ENCODE peak calls at places on chromosome 19, in seven cellular contexts. One of them, this sample, is unnamed.
A peak's percentile ranks its signal among the peaks of the same experiment; 100 is the strongest.

GRCh38 chr19:16520986-16521624 is 21.1 kb downstream of the CHERP start:
- DNase-seq in AG10803: no peak
- DNase-seq in SK-N-SH: peak; percentile 33
- DNase-seq in fibroblast of mammary gland: no peak
- DNase-seq in cardiac fibroblast: no peak
- DNase-seq in pancreas: no peak
- DNase-seq in heart right ventricle: no peak
- DNase-seq in this sample: no peak

GRCh38 chr19:6812612-6813011 is 40.1 kb downstream of the VAV1 start:
- DNase-seq in SK-N-SH: no peak
- DNase-seq in fibroblast of mammary gland: no peak
- DNase-seq in heart right ventricle: no peak
- DNase-seq in pancreas: no peak
- DNase-seq in AG10803: no peak
- DNase-seq in cardiac fibroblast: no peak
- DNase-seq in this sample: no peak

GRCh38 chr19:45815501-45816216 is 551 bp upstream of the RSPH6A start:
- DNase-seq in cardiac fibroblast: no peak
- DNase-seq in AG10803: no peak
- DNase-seq in pancreas: no peak
- DNase-seq in fibroblast of mammary gland: no peak
- DNase-seq in heart right ventricle: peak; percentile 36
- DNase-seq in SK-N-SH: peak; percentile 62
- DNase-seq in this sample: no peak

GRCh38 chr19:10219678-10220077 is 11.5 kb downstream of the S1PR2 start:
- DNase-seq in AG10803: peak; percentile 43
- DNase-seq in fibroblast of mammary gland: peak; percentile 52
- DNase-seq in pancreas: no peak
- DNase-seq in cardiac fibroblast: peak; percentile 52
- DNase-seq in SK-N-SH: no peak
- DNase-seq in heart right ventricle: no peak
- DNase-seq in this sample: peak; percentile 49

GRCh38 chr19:17755977-17756670 is 4.8 kb downstream of the FCHO1 start:
- DNase-seq in pancreas: peak; percentile 44
- DNase-seq in AG10803: no peak
- DNase-seq in heart right ventricle: no peak
- DNase-seq in cardiac fibroblast: peak; percentile 64
- DNase-seq in SK-N-SH: peak; percentile 78
- DNase-seq in fibroblast of mammary gland: peak; percentile 32
- DNase-seq in this sample: peak; percentile 56

GRCh38 chr19:16825312-16826168 is 3.7 kb upstream of the SIN3B start:
- DNase-seq in AG10803: no peak
- DNase-seq in SK-N-SH: peak; percentile 33
- DNase-seq in cardiac fibroblast: peak; percentile 73
- DNase-seq in heart right ventricle: peak; percentile 70
- DNase-seq in fibroblast of mammary gland: peak; percentile 87
- DNase-seq in pancreas: peak; percentile 45
- DNase-seq in this sample: peak; percentile 71

GRCh38 chr19:16868423-16869130 is 20.2 kb upstream of the F2RL3 start:
- DNase-seq in pancreas: no peak
- DNase-seq in AG10803: no peak
- DNase-seq in cardiac fibroblast: no peak
- DNase-seq in fibroblast of mammary gland: no peak
- DNase-seq in heart right ventricle: no peak
- DNase-seq in SK-N-SH: no peak
- DNase-seq in this sample: no peak

GRCh38 chr19:14337510-14337909 is 43.7 kb upstream of the ADGRE5 start:
- DNase-seq in SK-N-SH: peak; percentile 65
- DNase-seq in AG10803: no peak
- DNase-seq in cardiac fibroblast: no peak
- DNase-seq in heart right ventricle: no peak
- DNase-seq in fibroblast of mammary gland: peak; percentile 35
- DNase-seq in pancreas: no peak
- DNase-seq in this sample: peak; percentile 26

GRCh38 chr19:32063601-32064000 is 281.8 kb upstream of the ZNF507 start:
- DNase-seq in fibroblast of mammary gland: no peak
- DNase-seq in heart right ventricle: peak; percentile 63
- DNase-seq in pancreas: no peak
- DNase-seq in SK-N-SH: no peak
- DNase-seq in AG10803: no peak
- DNase-seq in cardiac fibroblast: no peak
- DNase-seq in this sample: no peak

GRCh38 chr19:3450796-3451411 is 29.4 kb downstream of the SMIM24 start:
- DNase-seq in AG10803: peak; percentile 99
- DNase-seq in heart right ventricle: peak; percentile 71
- DNase-seq in pancreas: no peak
- DNase-seq in cardiac fibroblast: peak; percentile 99
- DNase-seq in SK-N-SH: no peak
- DNase-seq in fibroblast of mammary gland: peak; percentile 100
- DNase-seq in this sample: peak; percentile 100

GRCh38 chr19:28878862-28879566 is 333.9 kb downstream of the UQCRFS1 start:
- DNase-seq in cardiac fibroblast: peak; percentile 83
- DNase-seq in AG10803: peak; percentile 74
- DNase-seq in fibroblast of mammary gland: peak; percentile 75
- DNase-seq in pancreas: peak; percentile 67
- DNase-seq in heart right ventricle: peak; percentile 61
- DNase-seq in SK-N-SH: peak; percentile 62
- DNase-seq in this sample: peak; percentile 84

GRCh38 chr19:6580313-6580712 is 10.6 kb downstream of the CD70 start:
- DNase-seq in AG10803: peak; percentile 51
- DNase-seq in SK-N-SH: no peak
- DNase-seq in pancreas: no peak
- DNase-seq in fibroblast of mammary gland: peak; percentile 93
- DNase-seq in cardiac fibroblast: peak; percentile 20
- DNase-seq in heart right ventricle: no peak
- DNase-seq in this sample: peak; percentile 27

GRCh38 chr19:48491793-48492123 is 19.9 kb downstream of the LMTK3 start:
- DNase-seq in pancreas: no peak
- DNase-seq in AG10803: no peak
- DNase-seq in cardiac fibroblast: no peak
- DNase-seq in fibroblast of mammary gland: no peak
- DNase-seq in SK-N-SH: no peak
- DNase-seq in heart right ventricle: no peak
- DNase-seq in this sample: no peak

GRCh38 chr19:56348289-56348877 is 33.7 kb upstream of the ZSCAN5A start:
- DNase-seq in cardiac fibroblast: peak; percentile 8
- DNase-seq in heart right ventricle: no peak
- DNase-seq in AG10803: no peak
- DNase-seq in SK-N-SH: peak; percentile 24
- DNase-seq in pancreas: no peak
- DNase-seq in fibroblast of mammary gland: peak; percentile 15
- DNase-seq in this sample: peak; percentile 21

GRCh38 chr19:12331211-12331941 is 2.1 kb downstream of the ZNF563 start:
- DNase-seq in cardiac fibroblast: no peak
- DNase-seq in heart right ventricle: peak; percentile 20
- DNase-seq in pancreas: no peak
- DNase-seq in AG10803: no peak
- DNase-seq in SK-N-SH: no peak
- DNase-seq in fibroblast of mammary gland: no peak
- DNase-seq in this sample: no peak

GRCh38 chr19:44260695-44261446 is 1.2 kb downstream of the ZNF233 start:
- DNase-seq in SK-N-SH: no peak
- DNase-seq in cardiac fibroblast: no peak
- DNase-seq in fibroblast of mammary gland: peak; percentile 59
- DNase-seq in heart right ventricle: no peak
- DNase-seq in AG10803: no peak
- DNase-seq in pancreas: no peak
- DNase-seq in this sample: no peak

GRCh38 chr19:44260343-44260681 is 626 bp downstream of the ZNF233 start:
- DNase-seq in AG10803: no peak
- DNase-seq in fibroblast of mammary gland: no peak
- DNase-seq in heart right ventricle: no peak
- DNase-seq in cardiac fibroblast: no peak
- DNase-seq in SK-N-SH: peak; percentile 21
- DNase-seq in pancreas: no peak
- DNase-seq in this sample: no peak

GRCh38 chr19:44255705-44256411 is 3.8 kb upstream of the ZNF233 start:
- DNase-seq in SK-N-SH: no peak
- DNase-seq in pancreas: no peak
- DNase-seq in fibroblast of mammary gland: no peak
- DNase-seq in heart right ventricle: no peak
- DNase-seq in AG10803: no peak
- DNase-seq in cardiac fibroblast: no peak
- DNase-seq in this sample: no peak

GRCh38 chr19:44258139-44258538 is 1.5 kb upstream of the ZNF233 start:
- DNase-seq in AG10803: no peak
- DNase-seq in pancreas: no peak
- DNase-seq in heart right ventricle: no peak
- DNase-seq in cardiac fibroblast: no peak
- DNase-seq in fibroblast of mammary gland: no peak
- DNase-seq in SK-N-SH: no peak
- DNase-seq in this sample: no peak

DNA sequence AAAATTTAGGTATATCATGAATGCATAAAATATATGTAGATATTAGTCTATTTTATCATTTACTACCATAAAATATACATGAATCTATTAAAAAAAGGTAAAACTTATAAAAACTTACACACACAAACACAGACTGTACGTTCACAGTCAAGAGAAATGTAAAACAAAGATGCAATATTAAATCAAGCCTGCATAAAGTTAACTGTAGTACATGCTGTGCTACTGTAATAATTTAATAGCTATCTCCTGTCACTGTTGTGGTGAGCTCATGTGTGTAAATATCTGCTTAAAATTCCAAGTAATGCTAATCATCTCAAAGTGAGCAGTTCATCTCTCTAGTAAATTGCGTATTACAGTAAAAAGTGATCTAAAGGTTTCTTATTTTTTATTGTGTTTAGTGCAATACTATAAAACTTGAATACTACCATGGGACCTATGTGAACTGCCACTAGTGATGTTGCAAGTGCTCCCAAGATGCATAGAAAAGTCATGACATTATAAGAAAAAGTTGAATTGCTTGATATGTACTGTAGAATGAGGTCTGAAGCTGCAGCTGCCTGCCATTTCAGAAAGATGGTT is 762 bp upstream of the ZNF233 start:
- DNase-seq in AG10803: no peak
- DNase-seq in heart right ventricle: no peak
- DNase-seq in fibroblast of mammary gland: no peak
- DNase-seq in cardiac fibroblast: no peak
- DNase-seq in SK-N-SH: no peak
- DNase-seq in pancreas: no peak
- DNase-seq in this sample: no peak
- H3K4me3 ChIP-seq in AG10803: no peak overlapping the region
- H3K4me3 ChIP-seq in heart right ventricle: no peak overlapping the region
- H3K4me3 ChIP-seq in fibroblast of mammary gland: no peak overlapping the region
- H3K4me3 ChIP-seq in cardiac fibroblast: no peak overlapping the region
- H3K4me3 ChIP-seq in SK-N-SH: no peak overlapping the region
- H3K4me3 ChIP-seq in pancreas: no peak overlapping the region
- H3K4me3 ChIP-seq in this sample: no peak overlapping the region

GRCh38 chr19:39677931-39678889 is 22.5 kb downstream of the LGALS16 start:
- DNase-seq in heart right ventricle: no peak
- DNase-seq in pancreas: peak; percentile 76
- DNase-seq in cardiac fibroblast: no peak
- DNase-seq in fibroblast of mammary gland: peak; percentile 5
- DNase-seq in SK-N-SH: no peak
- DNase-seq in AG10803: no peak
- DNase-seq in this sample: peak; percentile 12
- TF ChIP-seq CTCF in heart right ventricle: no peak
- TF ChIP-seq CTCF in pancreas: no peak
- TF ChIP-seq CTCF in cardiac fibroblast: no peak
- TF ChIP-seq CTCF in fibroblast of mammary gland: no peak
- TF ChIP-seq CTCF in SK-N-SH: no peak
- TF ChIP-seq CTCF in AG10803: no peak
- TF ChIP-seq CTCF in this sample: no peak

DNA sequence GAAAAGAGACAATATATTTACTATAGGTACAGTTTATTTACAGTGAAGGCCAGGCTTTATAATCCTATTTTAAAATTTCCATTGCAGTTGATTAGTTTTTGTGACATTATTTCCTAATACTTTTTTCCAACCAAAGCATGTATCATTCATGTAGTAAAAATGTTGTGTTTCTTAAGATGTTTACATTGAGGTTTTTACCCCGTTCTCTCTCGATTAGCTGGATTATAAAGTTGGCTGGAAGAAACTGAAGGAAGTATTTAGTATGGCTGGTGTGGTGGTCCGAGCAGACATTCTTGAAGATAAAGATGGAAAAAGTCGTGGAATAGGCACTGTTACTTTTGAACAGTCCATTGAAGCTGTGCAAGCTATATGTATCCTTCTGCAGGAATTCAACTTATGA is 21.2 kb downstream of the HNRNPM start:
- DNase-seq in pancreas: no peak
- DNase-seq in AG10803: no peak
- DNase-seq in heart right ventricle: no peak
- DNase-seq in SK-N-SH: no peak
- DNase-seq in cardiac fibroblast: no peak
- DNase-seq in fibroblast of mammary gland: no peak
- DNase-seq in this sample: no peak
- H3K4me3 ChIP-seq in pancreas: no peak overlapping the region
- H3K4me3 ChIP-seq in AG10803: no peak overlapping the region
- H3K4me3 ChIP-seq in heart right ventricle: no peak overlapping the region
- H3K4me3 ChIP-seq in SK-N-SH: no peak overlapping the region
- H3K4me3 ChIP-seq in cardiac fibroblast: no peak overlapping the region
- H3K4me3 ChIP-seq in fibroblast of mammary gland: no peak overlapping the region
- H3K4me3 ChIP-seq in this sample: no peak overlapping the region

DNA sequence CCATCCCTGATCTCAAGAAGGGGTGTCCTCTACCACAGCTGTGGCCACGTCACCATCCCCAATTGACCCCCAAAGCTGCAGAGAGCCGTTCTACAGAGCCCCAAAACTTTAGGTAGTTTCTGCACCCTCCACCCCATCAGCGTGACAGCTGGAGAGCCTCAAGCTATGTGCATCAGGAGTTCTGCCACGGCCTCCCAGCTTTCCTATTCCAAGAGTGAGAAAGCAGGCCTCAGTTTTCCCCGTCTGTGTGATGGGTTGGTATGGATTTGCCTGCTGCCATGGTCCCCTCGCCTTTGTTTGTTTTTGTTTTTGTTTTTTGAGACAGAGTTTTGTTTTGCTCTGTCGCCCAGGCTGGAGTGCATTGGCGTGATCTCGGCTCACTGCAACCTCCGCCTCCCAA is 1.5 kb downstream of the BCL3 start:
- DNase-seq in AG10803: no peak
- DNase-seq in fibroblast of mammary gland: no peak
- DNase-seq in cardiac fibroblast: no peak
- DNase-seq in SK-N-SH: no peak
- DNase-seq in pancreas: no peak
- DNase-seq in heart right ventricle: no peak
- DNase-seq in this sample: no peak
- TF ChIP-seq CTCF in AG10803: no peak
- TF ChIP-seq CTCF in fibroblast of mammary gland: no peak
- TF ChIP-seq CTCF in cardiac fibroblast: no peak
- TF ChIP-seq CTCF in SK-N-SH: no peak
- TF ChIP-seq CTCF in pancreas: no peak
- TF ChIP-seq CTCF in heart right ventricle: no peak
- TF ChIP-seq CTCF in this sample: no peak

This sample was measured in fibroblast of pulmonary artery.